ENCODE peak calls at places on chromosomes 11 and 22, in seven cellular contexts. D is bronchial epithelial cell; F is hepatocyte; R is hypothalamus; Z is HCT116; H is stimulated activated CD4-positive, alpha-beta T cell treated with anti-CD3 and anti-CD28 coated beads, TNF-alpha, amount 100 ng/mL, for 4 hours; E is epithelial cell of esophagus. M is an unnamed sample.
A peak's percentile ranks its signal among the peaks of the same experiment; 100 is the strongest.

GRCh38 chr11:17805043-17805442 is 70.5 kb downstream of the KCNC1 start:
- DNase-seq in E (no peak), F (no peak), H (no peak), Z (no peak), R (no peak), D (no peak), M (no peak)

GRCh38 chr11:18225906-18226305 is 10.7 kb downstream of the SAA4 start:
- DNase-seq in R (no peak), F (no peak), Z (no peak), D (no peak), E (no peak), H (no peak), M (no peak)

GRCh38 chr22:41094036-41094435 is 1.6 kb downstream of the EP300 start:
- DNase-seq in Z (no peak), F (peak; percentile 25), E (peak; percentile 43), R (no peak), D (peak; percentile 32), H (no peak), M (peak; percentile 61)

GRCh38 chr11:73218106-73218829 is at the start of gene P2RY2:
- DNase-seq in D (peak; percentile 40), H (no peak), E (peak; percentile 73), F (peak; percentile 84), R (no peak), Z (peak; percentile 32), M (peak; percentile 80)

GRCh38 chr11:28797536-28797935 is 689.3 kb downstream of the METTL15 start:
- DNase-seq in Z (no peak), D (no peak), H (no peak), R (no peak), F (no peak), E (no peak), M (no peak)

GRCh38 chr22:30575011-30575671 is 676 bp upstream of the GAL3ST1 start:
- DNase-seq in Z (no peak), H (no peak), F (peak; percentile 36), D (no peak), E (no peak), R (no peak), M (peak; percentile 42)

GRCh38 chr11:72328366-72329224 is 84.6 kb upstream of the PHOX2A start:
- DNase-seq in Z (no peak), H (no peak), D (no peak), R (no peak), E (peak; percentile 5), F (no peak), M (peak; percentile 53)

GRCh38 chr22:42560781-42561180 is 7.0 kb downstream of the SERHL2 start:
- DNase-seq in D (peak; percentile 6), R (no peak), F (no peak), E (peak; percentile 33), Z (no peak), H (no peak), M (peak; percentile 62)

GRCh38 chr11:61042961-61043540 is 59.2 kb upstream of the CD5 start:
- DNase-seq in F (no peak), R (no peak), D (no peak), E (no peak), Z (no peak), H (no peak), M (no peak)

GRCh38 chr22:20551805-20552449 is 44.5 kb downstream of the MED15 start:
- DNase-seq in Z (no peak), E (no peak), R (no peak), H (no peak), F (no peak), D (no peak), M (peak; percentile 27)

GRCh38 chr22:19448076-19448607 is 631 bp upstream of the C22orf39 start:
- DNase-seq in D (peak; percentile 57), R (no peak), E (peak; percentile 60), Z (no peak), H (no peak), F (peak; percentile 72), M (peak; percentile 84)

GRCh38 chr11:75802913-75803820 is 11.8 kb upstream of the UVRAG start:
- DNase-seq in E (peak; percentile 69), H (peak; percentile 26), Z (peak; percentile 46), R (peak; percentile 29), F (peak; percentile 83), D (peak; percentile 55), M (peak; percentile 83)

GRCh38 chr11:7643323-7643722 is 30.0 kb downstream of the CYB5R2 start:
- DNase-seq in F (no peak), R (no peak), D (no peak), E (no peak), H (no peak), Z (no peak), M (peak; percentile 83)

GRCh38 chr22:17927062-17927461 is 97.3 kb downstream of the MICAL3 start:
- DNase-seq in R (no peak), F (no peak), E (no peak), H (no peak), D (no peak), Z (no peak), M (no peak)

M was measured in left kidney.